ENCODE peak calls at places on chromosomes 16 and 17, in nine cellular contexts. One of them, this sample, is unnamed.

GRCh38 chr16:61998460-61998859 is 37.8 kb downstream of the CDH8 start:
- DNase-seq in effector memory CD4-positive, alpha-beta T cell: no peak
- DNase-seq in OCI-LY7: no peak
- DNase-seq in CD8-positive, alpha-beta T cell: no peak
- DNase-seq in Caco-2: no peak
- DNase-seq in A549: no peak
- DNase-seq in body of pancreas: no peak
- DNase-seq in colonic mucosa: no peak
- DNase-seq in Panc1: no peak
- DNase-seq in this sample: no peak

GRCh38 chr16:30585022-30585399 is 486 bp downstream of the ZNF785 start:
- DNase-seq in effector memory CD4-positive, alpha-beta T cell: no peak
- DNase-seq in OCI-LY7: no peak
- DNase-seq in CD8-positive, alpha-beta T cell: no peak
- DNase-seq in Caco-2: no peak
- DNase-seq in A549: no peak
- DNase-seq in body of pancreas: no peak
- DNase-seq in colonic mucosa: no peak
- DNase-seq in Panc1: no peak
- DNase-seq in this sample: no peak

GRCh38 chr17:17213775-17214174 is 7.6 kb upstream of the PLD6 start:
- DNase-seq in effector memory CD4-positive, alpha-beta T cell: no peak
- DNase-seq in OCI-LY7: no peak
- DNase-seq in CD8-positive, alpha-beta T cell: no peak
- DNase-seq in Caco-2: no peak
- DNase-seq in A549: no peak
- DNase-seq in body of pancreas: no peak
- DNase-seq in colonic mucosa: no peak
- DNase-seq in Panc1: no peak
- DNase-seq in this sample: no peak

GRCh38 chr16:27441998-27442397 is 40.0 kb downstream of the IL21R start:
- DNase-seq in effector memory CD4-positive, alpha-beta T cell: no peak
- DNase-seq in OCI-LY7: no peak
- DNase-seq in CD8-positive, alpha-beta T cell: no peak
- DNase-seq in Caco-2: no peak
- DNase-seq in A549: no peak
- DNase-seq in body of pancreas: no peak
- DNase-seq in colonic mucosa: no peak
- DNase-seq in Panc1: no peak
- DNase-seq in this sample: no peak

GRCh38 chr17:34171245-34171818 is 83.8 kb upstream of the CCL2 start:
- DNase-seq in effector memory CD4-positive, alpha-beta T cell: peak; percentile 15
- DNase-seq in OCI-LY7: peak; percentile 63
- DNase-seq in CD8-positive, alpha-beta T cell: peak; percentile 23
- DNase-seq in Caco-2: peak; percentile 59
- DNase-seq in A549: peak; percentile 60
- DNase-seq in body of pancreas: peak; percentile 77
- DNase-seq in colonic mucosa: peak; percentile 61
- DNase-seq in Panc1: peak; percentile 48
- DNase-seq in this sample: peak; percentile 66

GRCh38 chr16:53224932-53225533 is 170.2 kb downstream of the CHD9 start:
- DNase-seq in effector memory CD4-positive, alpha-beta T cell: no peak
- DNase-seq in OCI-LY7: no peak
- DNase-seq in CD8-positive, alpha-beta T cell: no peak
- DNase-seq in Caco-2: no peak
- DNase-seq in A549: no peak
- DNase-seq in body of pancreas: no peak
- DNase-seq in colonic mucosa: no peak
- DNase-seq in Panc1: no peak
- DNase-seq in this sample: no peak

GRCh38 chr17:57669671-57670529 is 75.2 kb downstream of the CCDC182 start:
- DNase-seq in effector memory CD4-positive, alpha-beta T cell: no peak
- DNase-seq in OCI-LY7: no peak
- DNase-seq in CD8-positive, alpha-beta T cell: no peak
- DNase-seq in Caco-2: no peak
- DNase-seq in A549: no peak
- DNase-seq in body of pancreas: no peak
- DNase-seq in colonic mucosa: peak; percentile 11
- DNase-seq in Panc1: no peak
- DNase-seq in this sample: no peak

GRCh38 chr17:64016974-64017373 is 3.5 kb downstream of the ICAM2 start:
- DNase-seq in effector memory CD4-positive, alpha-beta T cell: no peak
- DNase-seq in OCI-LY7: no peak
- DNase-seq in CD8-positive, alpha-beta T cell: no peak
- DNase-seq in Caco-2: no peak
- DNase-seq in A549: no peak
- DNase-seq in body of pancreas: no peak
- DNase-seq in colonic mucosa: no peak
- DNase-seq in Panc1: no peak
- DNase-seq in this sample: no peak

GRCh38 chr17:78995761-78996451 is 13.7 kb downstream of the CANT1 start:
- DNase-seq in effector memory CD4-positive, alpha-beta T cell: no peak
- DNase-seq in OCI-LY7: no peak
- DNase-seq in CD8-positive, alpha-beta T cell: no peak
- DNase-seq in Caco-2: peak; percentile 28
- DNase-seq in A549: no peak
- DNase-seq in body of pancreas: peak; percentile 39
- DNase-seq in colonic mucosa: peak; percentile 92
- DNase-seq in Panc1: no peak
- DNase-seq in this sample: no peak

GRCh38 chr17:78996781-78997201 is 12.8 kb downstream of the CANT1 start:
- DNase-seq in effector memory CD4-positive, alpha-beta T cell: no peak
- DNase-seq in OCI-LY7: no peak
- DNase-seq in CD8-positive, alpha-beta T cell: no peak
- DNase-seq in Caco-2: no peak
- DNase-seq in A549: no peak
- DNase-seq in body of pancreas: no peak
- DNase-seq in colonic mucosa: peak; percentile 30
- DNase-seq in Panc1: no peak
- DNase-seq in this sample: no peak

GRCh38 chr17:78993981-78994671 is 14.4 kb upstream of the LGALS3BP start:
- DNase-seq in effector memory CD4-positive, alpha-beta T cell: no peak
- DNase-seq in OCI-LY7: no peak
- DNase-seq in CD8-positive, alpha-beta T cell: no peak
- DNase-seq in Caco-2: peak; percentile 24
- DNase-seq in A549: no peak
- DNase-seq in body of pancreas: no peak
- DNase-seq in colonic mucosa: no peak
- DNase-seq in Panc1: no peak
- DNase-seq in this sample: no peak

GRCh38 chr17:78993241-78993956 is 13.7 kb upstream of the LGALS3BP start:
- DNase-seq in effector memory CD4-positive, alpha-beta T cell: peak; percentile 34
- DNase-seq in OCI-LY7: peak; percentile 63
- DNase-seq in CD8-positive, alpha-beta T cell: peak; percentile 36
- DNase-seq in Caco-2: peak; percentile 60
- DNase-seq in A549: peak; percentile 78
- DNase-seq in body of pancreas: peak; percentile 54
- DNase-seq in colonic mucosa: peak; percentile 79
- DNase-seq in Panc1: no peak
- DNase-seq in this sample: peak; percentile 57

DNA sequence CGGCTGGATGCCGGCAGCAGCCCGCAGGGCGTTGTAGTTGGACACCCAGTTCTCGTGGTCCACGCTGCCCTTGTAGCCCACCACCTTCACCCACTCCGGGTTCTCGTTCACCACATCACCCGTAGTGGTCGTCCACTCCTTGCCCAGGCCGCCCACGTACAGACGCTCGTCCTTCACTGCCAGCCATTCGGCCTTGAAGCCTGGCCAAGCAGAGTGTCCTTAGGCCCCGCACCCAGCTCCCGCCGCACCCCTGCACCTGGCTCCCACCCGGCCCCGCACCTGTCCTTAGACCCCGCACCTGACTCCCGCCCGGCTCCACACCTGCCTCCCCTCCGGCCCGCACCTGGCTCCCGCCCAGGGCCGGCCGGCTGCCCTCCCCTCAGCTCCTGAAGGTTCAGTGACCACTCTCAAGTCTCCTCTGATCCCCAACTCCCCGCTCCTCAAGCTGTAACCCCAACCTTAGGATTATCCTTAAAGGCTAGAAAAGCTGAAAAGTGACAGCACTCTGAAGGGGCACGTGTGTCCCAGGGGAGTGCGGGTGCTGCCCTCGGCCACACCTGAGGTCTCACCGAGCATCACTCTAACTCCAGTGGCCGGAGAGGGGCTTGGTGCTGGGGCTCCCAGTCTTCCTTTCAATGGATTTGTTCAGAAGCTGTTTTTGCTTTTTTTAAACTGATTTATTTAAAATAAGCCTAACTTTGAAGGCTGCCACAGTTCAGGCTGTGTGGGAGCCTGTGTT is 14.4 kb downstream of the CANT1 start:
- DNase-seq in effector memory CD4-positive, alpha-beta T cell: no peak
- DNase-seq in OCI-LY7: no peak
- DNase-seq in CD8-positive, alpha-beta T cell: no peak
- DNase-seq in Caco-2: no peak
- DNase-seq in A549: no peak
- DNase-seq in body of pancreas: no peak
- DNase-seq in colonic mucosa: peak; percentile 25
- DNase-seq in Panc1: no peak
- DNase-seq in this sample: no peak
- H3K9me3 ChIP-seq in effector memory CD4-positive, alpha-beta T cell: no peaks in the 10 kb centered on the region
- H3K9me3 ChIP-seq in OCI-LY7: no peaks in the 10 kb centered on the region
- H3K9me3 ChIP-seq in CD8-positive, alpha-beta T cell: no peaks in the 10 kb centered on the region
- H3K9me3 ChIP-seq in Caco-2: no peaks in the 10 kb centered on the region
- H3K9me3 ChIP-seq in A549: no peaks in the 10 kb centered on the region
- H3K9me3 ChIP-seq in body of pancreas: no peaks in the 10 kb centered on the region
- H3K9me3 ChIP-seq in colonic mucosa: no peaks in the 10 kb centered on the region
- H3K9me3 ChIP-seq in Panc1: no peaks in the 10 kb centered on the region
- H3K9me3 ChIP-seq in this sample: no peaks in the 10 kb centered on the region

DNA sequence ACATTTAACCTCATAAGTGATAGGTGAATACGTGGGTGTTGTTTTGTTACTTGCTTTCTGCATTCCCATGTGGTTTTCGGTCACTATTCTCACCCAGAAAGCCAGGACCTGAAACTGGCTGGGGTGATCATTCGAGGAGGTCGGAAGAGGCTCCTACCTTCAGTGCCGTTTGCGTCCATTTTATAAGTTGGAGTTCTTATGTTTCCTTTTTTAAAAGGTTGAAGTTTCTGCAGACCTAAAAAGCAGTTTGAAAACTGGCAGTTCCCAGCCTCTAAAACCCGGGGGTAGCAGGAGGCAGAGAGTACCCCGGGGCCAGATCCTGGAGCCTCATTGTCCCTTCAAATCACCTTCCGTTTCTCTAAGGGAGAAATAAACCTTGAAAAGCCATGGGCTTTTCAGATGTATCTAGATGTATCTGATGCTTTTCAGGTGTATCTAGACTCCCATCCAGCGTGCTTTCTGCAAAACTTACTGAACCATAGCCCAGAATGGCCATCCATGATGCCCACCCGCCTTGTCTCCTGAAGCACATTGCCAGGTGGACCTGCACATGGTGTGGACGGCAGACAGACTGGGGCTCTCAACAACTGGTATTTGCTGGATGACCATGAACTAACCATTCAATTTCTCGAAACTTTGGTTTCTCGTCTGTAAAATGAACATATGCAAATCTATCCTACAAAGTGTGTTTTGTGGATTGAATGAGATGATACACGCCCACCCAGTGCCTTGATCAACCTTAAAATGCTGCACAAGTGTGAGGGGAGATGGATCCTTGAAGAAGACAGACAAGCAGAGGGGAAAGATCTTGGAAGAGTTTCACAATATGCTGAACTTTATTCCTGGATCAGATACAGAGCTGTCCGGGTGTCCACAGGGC is 1.3 kb downstream of the NLRC5 start:
- DNase-seq in effector memory CD4-positive, alpha-beta T cell: no peak
- DNase-seq in OCI-LY7: no peak
- DNase-seq in CD8-positive, alpha-beta T cell: no peak
- DNase-seq in Caco-2: peak; percentile 5
- DNase-seq in A549: no peak
- DNase-seq in body of pancreas: no peak
- DNase-seq in colonic mucosa: no peak
- DNase-seq in Panc1: no peak
- DNase-seq in this sample: no peak
- H3K4me1 ChIP-seq in effector memory CD4-positive, alpha-beta T cell: peaks cover 58% of the 10 kb centered on the region
- H3K4me1 ChIP-seq in OCI-LY7: peaks cover 78% of the 10 kb centered on the region
- H3K4me1 ChIP-seq in CD8-positive, alpha-beta T cell: peaks cover 70% of the 10 kb centered on the region
- H3K4me1 ChIP-seq in Caco-2: peaks cover 3% of the 10 kb centered on the region
- H3K4me1 ChIP-seq in A549: peaks cover 13% of the 10 kb centered on the region
- H3K4me1 ChIP-seq in body of pancreas: peaks cover 21% of the 10 kb centered on the region
- H3K4me1 ChIP-seq in colonic mucosa: peaks cover 29% of the 10 kb centered on the region
- H3K4me1 ChIP-seq in Panc1: peaks cover 3% of the 10 kb centered on the region
- H3K4me1 ChIP-seq in this sample: no peaks in the 10 kb centered on the region

GRCh38 chr16:2815299-2815771 is 1.7 kb upstream of the PRSS21 start:
- DNase-seq in effector memory CD4-positive, alpha-beta T cell: no peak
- DNase-seq in OCI-LY7: no peak
- DNase-seq in CD8-positive, alpha-beta T cell: no peak
- DNase-seq in Caco-2: peak; percentile 65
- DNase-seq in A549: no peak
- DNase-seq in body of pancreas: no peak
- DNase-seq in colonic mucosa: no peak
- DNase-seq in Panc1: no peak
- DNase-seq in this sample: no peak

GRCh38 chr16:2817496-2818277 is 650 bp downstream of the PRSS21 start:
- DNase-seq in effector memory CD4-positive, alpha-beta T cell: no peak
- DNase-seq in OCI-LY7: peak; percentile 51
- DNase-seq in CD8-positive, alpha-beta T cell: no peak
- DNase-seq in Caco-2: no peak
- DNase-seq in A549: no peak
- DNase-seq in body of pancreas: no peak
- DNase-seq in colonic mucosa: no peak
- DNase-seq in Panc1: no peak
- DNase-seq in this sample: no peak

GRCh38 chr16:2818278-2818876 is 1.3 kb downstream of the PRSS21 start:
- DNase-seq in effector memory CD4-positive, alpha-beta T cell: no peak
- DNase-seq in OCI-LY7: no peak
- DNase-seq in CD8-positive, alpha-beta T cell: no peak
- DNase-seq in Caco-2: no peak
- DNase-seq in A549: no peak
- DNase-seq in body of pancreas: no peak
- DNase-seq in colonic mucosa: no peak
- DNase-seq in Panc1: no peak
- DNase-seq in this sample: no peak

GRCh38 chr16:2814757-2815298 is 2.2 kb upstream of the PRSS21 start:
- DNase-seq in effector memory CD4-positive, alpha-beta T cell: no peak
- DNase-seq in OCI-LY7: no peak
- DNase-seq in CD8-positive, alpha-beta T cell: no peak
- DNase-seq in Caco-2: no peak
- DNase-seq in A549: no peak
- DNase-seq in body of pancreas: no peak
- DNase-seq in colonic mucosa: no peak
- DNase-seq in Panc1: no peak
- DNase-seq in this sample: no peak

GRCh38 chr16:2816751-2817495 is at the start of gene PRSS21:
- DNase-seq in effector memory CD4-positive, alpha-beta T cell: peak; percentile 4
- DNase-seq in OCI-LY7: peak; percentile 68
- DNase-seq in CD8-positive, alpha-beta T cell: no peak
- DNase-seq in Caco-2: no peak
- DNase-seq in A549: no peak
- DNase-seq in body of pancreas: no peak
- DNase-seq in colonic mucosa: no peak
- DNase-seq in Panc1: no peak
- DNase-seq in this sample: no peak
- H3K9me3 ChIP-seq in effector memory CD4-positive, alpha-beta T cell: no peaks in the 10 kb centered on the region
- H3K9me3 ChIP-seq in OCI-LY7: no peaks in the 10 kb centered on the region
- H3K9me3 ChIP-seq in CD8-positive, alpha-beta T cell: no peaks in the 10 kb centered on the region
- H3K9me3 ChIP-seq in Caco-2: no peaks in the 10 kb centered on the region
- H3K9me3 ChIP-seq in A549: no peaks in the 10 kb centered on the region
- H3K9me3 ChIP-seq in body of pancreas: no peaks in the 10 kb centered on the region
- H3K9me3 ChIP-seq in colonic mucosa: no peaks in the 10 kb centered on the region
- H3K9me3 ChIP-seq in Panc1: no peaks in the 10 kb centered on the region
- H3K9me3 ChIP-seq in this sample: no peaks in the 10 kb centered on the region

DNA sequence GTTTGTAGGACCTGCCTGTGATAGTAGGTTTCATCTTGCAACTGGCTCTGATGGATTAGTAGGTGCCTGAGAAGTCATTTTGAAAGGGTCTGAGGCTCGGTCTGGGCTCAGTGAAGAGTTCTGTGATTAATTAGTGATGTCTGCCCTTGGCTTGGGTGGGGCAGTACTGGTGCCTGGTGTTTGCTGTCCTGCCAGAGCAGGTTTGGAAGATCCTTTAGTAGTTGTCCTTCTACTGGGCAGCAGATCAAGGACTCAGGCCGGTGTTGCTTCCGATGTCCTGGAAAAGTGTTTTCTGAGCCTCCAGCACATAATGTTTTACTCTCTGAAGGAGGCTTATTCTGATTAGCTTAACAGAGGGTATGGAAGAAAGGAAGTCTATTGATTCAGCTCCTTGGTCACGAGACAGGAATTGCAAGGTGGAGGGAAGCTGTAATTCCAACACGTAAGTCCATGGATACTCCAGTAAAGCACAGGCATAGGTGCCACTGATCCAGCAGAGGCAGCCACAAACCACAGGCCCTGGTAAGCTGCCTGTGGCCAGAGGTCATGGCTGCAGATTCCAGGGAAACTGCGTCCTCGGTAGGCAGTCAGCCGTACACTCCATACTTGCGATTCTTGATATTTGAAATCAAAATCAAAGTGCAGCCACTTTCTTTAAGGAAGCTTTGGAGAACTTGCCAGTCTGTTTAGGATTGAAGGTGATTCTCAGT is 18.7 kb downstream of the HLF start:
- DNase-seq in effector memory CD4-positive, alpha-beta T cell: no peak
- DNase-seq in OCI-LY7: no peak
- DNase-seq in CD8-positive, alpha-beta T cell: no peak
- DNase-seq in Caco-2: no peak
- DNase-seq in A549: no peak
- DNase-seq in body of pancreas: no peak
- DNase-seq in colonic mucosa: no peak
- DNase-seq in Panc1: no peak
- DNase-seq in this sample: no peak
- H3K4me1 ChIP-seq in effector memory CD4-positive, alpha-beta T cell: no peaks in the 10 kb centered on the region
- H3K4me1 ChIP-seq in OCI-LY7: peaks cover 4% of the 10 kb centered on the region
- H3K4me1 ChIP-seq in CD8-positive, alpha-beta T cell: peaks cover 6% of the 10 kb centered on the region
- H3K4me1 ChIP-seq in Caco-2: peaks cover 53% of the 10 kb centered on the region
- H3K4me1 ChIP-seq in A549: peaks cover 51% of the 10 kb centered on the region
- H3K4me1 ChIP-seq in body of pancreas: peaks cover 52% of the 10 kb centered on the region
- H3K4me1 ChIP-seq in colonic mucosa: no peaks in the 10 kb centered on the region
- H3K4me1 ChIP-seq in Panc1: no peaks in the 10 kb centered on the region
- H3K4me1 ChIP-seq in this sample: peaks cover 4% of the 10 kb centered on the region

This sample was measured in cardiac muscle cell.